ENCODE peak calls at places on chromosomes 3 and 15, in seven cellular contexts. U, E, Z, S, D, Q and P are unnamed samples.

GRCh38 chr15:73930371-73930770 is 4.1 kb downstream of the LOXL1 start:
- DNase-seq in E (no peak), D (peak; percentile 85), S (peak; percentile 68), U (peak; percentile 89), Z (no peak), Q (no peak), P (no peak)

GRCh38 chr3:40800343-40800742 is 275.6 kb downstream of the ZNF621 start:
- DNase-seq in Z (peak; percentile 56), S (peak; percentile 56), Q (no peak), E (no peak), U (peak; percentile 5), D (peak; percentile 91), P (no peak)

GRCh38 chr15:29815000-29815704 is 7.1 kb downstream of the TJP1 start:
- DNase-seq in Z (no peak), Q (no peak), S (no peak), U (peak; percentile 64), E (no peak), D (peak; percentile 40), P (no peak)

GRCh38 chr3:60841355-60841754 is 409.9 kb downstream of the FHIT start:
- DNase-seq in Z (no peak), D (peak; percentile 1), U (no peak), Q (no peak), S (no peak), E (no peak), P (no peak)

GRCh38 chr3:9769426-9770275 is at the start of gene CAMK1:
- DNase-seq in Z (no peak), U (peak; percentile 56), D (peak; percentile 65), E (peak; percentile 90), Q (peak; percentile 85), S (peak; percentile 85), P (no peak)

GRCh38 chr15:101025116-101025885 is 106.1 kb downstream of the LRRK1 start:
- DNase-seq in Z (no peak), E (peak; percentile 45), U (no peak), S (no peak), Q (peak; percentile 8), D (no peak), P (no peak)

GRCh38 chr15:41011055-41011815 is 58.0 kb downstream of the CHAC1 start:
- DNase-seq in U (no peak), Z (no peak), Q (no peak), D (peak; percentile 23), E (no peak), S (no peak), P (no peak)

GRCh38 chr15:75531041-75531450 is 48.1 kb downstream of the PTPN9 start:
- DNase-seq in E (no peak), Z (no peak), U (peak; percentile 31), S (peak; percentile 63), Q (peak; percentile 28), D (peak; percentile 62), P (no peak)

GRCh38 chr3:101495552-101495951 is 17.5 kb downstream of the SENP7 start:
- DNase-seq in E (no peak), Z (no peak), Q (no peak), U (no peak), S (no peak), D (no peak), P (no peak)

GRCh38 chr15:41546846-41547786 is 3.1 kb upstream of the RPAP1 start:
- DNase-seq in E (no peak), Z (no peak), D (peak; percentile 42), U (peak; percentile 78), Q (no peak), S (no peak), P (no peak)

GRCh38 chr3:68163054-68163453 is 508.6 kb upstream of the SUCLG2 start:
- DNase-seq in S (no peak), Q (no peak), U (no peak), D (no peak), Z (no peak), E (no peak), P (no peak)

GRCh38 chr3:53643757-53644156 is 149.3 kb downstream of the CACNA1D start:
- DNase-seq in D (no peak), E (no peak), U (no peak), Z (no peak), S (no peak), Q (no peak), P (no peak)

GRCh38 chr15:64877435-64877834 is 34.3 kb upstream of the ANKDD1A start:
- DNase-seq in U (no peak), S (peak; percentile 78), Q (peak; percentile 61), Z (no peak), D (peak; percentile 47), E (no peak), P (no peak)

GRCh38 chr3:126207166-126207565 is 26.8 kb upstream of the ALDH1L1 start:
- DNase-seq in E (no peak), U (no peak), Z (no peak), D (no peak), S (no peak), Q (no peak), P (no peak)

GRCh38 chr15:84570164-84570692 is 30.6 kb upstream of the ZSCAN2 start:
- DNase-seq in S (peak; percentile 68), U (peak; percentile 16), Z (no peak), Q (peak; percentile 79), E (peak; percentile 81), D (peak; percentile 27), P (no peak)

GRCh38 chr15:75661041-75661778 is 13.5 kb downstream of the SNX33 start:
- DNase-seq in S (peak; percentile 93), D (peak; percentile 93), U (peak; percentile 94), Z (peak; percentile 72), E (peak; percentile 97), Q (peak; percentile 78), P (peak; percentile 24)

GRCh38 chr15:89114974-89115373 is 26.7 kb downstream of the ABHD2 start:
- DNase-seq in Q (no peak), U (peak; percentile 58), E (no peak), S (peak; percentile 76), D (peak; percentile 81), Z (no peak), P (no peak)

GRCh38 chr15:71109130-71109529 is 6.1 kb upstream of the THSD4 start:
- DNase-seq in U (peak; percentile 79), D (peak; percentile 62), S (no peak), Z (no peak), E (no peak), Q (no peak), P (no peak)
- TF ChIP-seq CTCF in U (peak; percentile 65), D (peak; percentile 20), S (peak; percentile 17), Z (peak; percentile 17), E (no peak), Q (no peak), P (no peak)

GRCh38 chr3:105456017-105456416 is 89.3 kb downstream of the ALCAM start:
- DNase-seq in E (no peak), D (no peak), Q (no peak), Z (no peak), U (no peak), S (no peak), P (no peak)
- TF ChIP-seq CTCF in E (no peak), D (no peak), Q (no peak), Z (no peak), U (no peak), S (no peak), P (no peak)

DNA sequence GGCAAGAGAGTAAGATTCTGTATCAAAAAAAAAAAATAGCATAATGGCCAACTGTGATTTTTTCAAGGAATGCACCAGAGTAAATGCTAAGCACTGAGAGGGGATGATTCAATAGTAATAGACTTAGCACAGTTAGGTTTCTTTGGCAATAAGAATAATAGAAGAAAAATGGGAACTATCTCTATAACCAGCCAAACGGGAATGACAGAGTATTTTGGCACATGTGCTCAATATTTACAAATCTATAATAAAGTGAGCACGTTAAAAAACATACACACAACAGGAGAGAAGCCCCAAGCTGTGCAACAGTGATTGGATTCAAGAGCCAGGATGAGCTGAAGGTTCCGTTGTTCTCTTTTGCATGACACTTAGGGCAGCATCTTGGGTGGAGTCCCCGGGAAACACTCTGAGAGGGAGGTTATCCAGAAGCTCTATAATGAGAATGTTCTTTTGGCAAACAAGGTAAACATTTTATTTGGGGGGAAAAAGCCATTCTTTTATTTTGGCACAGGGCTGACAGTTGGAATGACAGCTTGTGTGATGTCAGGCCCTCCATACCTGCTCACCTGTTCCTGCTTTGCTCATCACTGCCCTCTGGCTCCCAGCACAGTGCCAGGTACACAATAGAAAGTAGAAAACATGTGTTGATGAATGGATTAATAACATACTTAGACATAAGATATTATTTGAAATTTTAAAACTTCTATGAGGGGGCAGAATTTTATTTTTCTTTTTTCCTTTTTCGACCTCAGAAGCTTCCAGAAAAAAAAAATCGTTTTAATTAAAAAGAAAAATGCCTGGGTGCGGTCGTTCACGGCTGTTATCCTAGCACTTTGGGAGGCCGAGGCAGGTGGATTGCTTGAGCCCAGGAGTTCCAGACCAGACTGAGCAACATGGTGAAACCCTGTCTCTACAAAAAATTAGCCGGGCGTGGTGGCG is 44.0 kb upstream of the MUC4 start:
- DNase-seq in Z (no peak), D (no peak), Q (no peak), S (no peak), E (no peak), U (no peak), P (no peak)
- TF ChIP-seq CTCF in Z (no peak), D (no peak), Q (no peak), S (no peak), E (no peak), U (peak; percentile 20), P (no peak)

GRCh38 chr3:131568460-131568859 is 65.7 kb upstream of the MRPL3 start:
- DNase-seq in U (no peak), Q (no peak), E (no peak), D (no peak), S (no peak), Z (no peak), P (no peak)
- TF ChIP-seq CTCF in U (no peak), Q (no peak), E (no peak), D (no peak), S (no peak), Z (no peak), P (no peak)

GRCh38 chr3:151305081-151305777 is 11.4 kb downstream of the GPR87 start:
- DNase-seq in S (peak; percentile 57), U (peak; percentile 97), Z (peak; percentile 75), D (peak; percentile 98), E (no peak), Q (peak; percentile 28), P (no peak)
- TF ChIP-seq CTCF in S (no peak), U (peak; percentile 38), Z (no peak), D (peak; percentile 40), E (no peak), Q (no peak), P (no peak)

GRCh38 chr3:179750720-179751328 is 98.0 kb downstream of the USP13 start:
- DNase-seq in U (peak; percentile 33), Z (no peak), Q (no peak), D (peak; percentile 48), S (no peak), E (no peak), P (no peak)
- TF ChIP-seq CTCF in U (peak; percentile 81), Z (peak; percentile 66), Q (peak; percentile 40), D (peak; percentile 79), S (no peak), E (no peak), P (peak; percentile 22)

DNA sequence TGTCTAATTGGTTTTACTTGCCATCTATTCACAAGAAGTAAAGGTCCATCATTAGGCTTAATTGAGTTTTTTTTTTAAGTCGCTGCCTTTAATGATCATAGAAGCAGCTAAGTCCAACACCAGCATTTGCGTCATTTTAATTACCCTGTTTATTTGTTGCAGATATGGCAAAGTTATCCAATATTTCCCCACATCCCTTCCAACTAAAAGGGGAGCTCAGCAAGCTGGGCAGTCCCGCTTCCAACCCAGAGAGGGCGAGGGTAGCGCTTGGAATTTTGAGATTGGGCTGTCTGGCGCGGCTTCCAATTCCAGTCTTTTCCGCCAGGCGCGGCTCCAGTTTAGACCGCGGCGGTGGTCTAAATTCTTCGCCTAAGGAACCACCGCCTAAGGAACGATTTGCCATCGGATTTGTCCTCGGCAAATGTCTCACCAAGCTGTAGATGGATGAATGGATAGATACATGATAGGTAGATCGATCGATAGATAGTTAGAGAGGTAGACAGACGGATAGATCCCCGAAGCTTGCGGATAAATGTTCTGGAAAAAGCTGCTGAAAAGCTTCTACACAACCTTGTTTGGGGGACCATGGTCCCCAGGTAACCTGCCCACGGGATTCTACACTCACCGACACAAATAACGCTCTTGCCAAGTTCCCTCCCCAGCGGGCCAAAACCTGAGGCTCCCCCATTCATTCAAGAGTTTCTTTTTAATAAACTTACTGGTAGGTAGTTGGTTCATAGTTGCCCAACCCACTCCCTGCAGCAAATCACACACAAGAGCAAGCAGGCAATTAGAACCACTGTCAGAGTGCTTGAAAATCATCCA is 49.2 kb downstream of the ZIC4 start:
- DNase-seq in D (no peak), U (no peak), S (no peak), Z (peak; percentile 3), Q (no peak), E (no peak), P (no peak)
- TF ChIP-seq CTCF in D (peak; percentile 6), U (peak; percentile 24), S (no peak), Z (peak; percentile 44), Q (no peak), E (no peak), P (no peak)